ENCODE peak calls at places on chromosomes 16 and 17, in ten cellular contexts. F is IMR-90, L is GM23338, E is astrocyte, Y is neural progenitor cell, V is mammary epithelial cell, M is PC-3, S is Karpas-422, K is fibroblast of lung, N is GM23248. I is an unnamed sample.

GRCh38 chr16:53457670-53458069 is 23.4 kb downstream of the RBL2 start:
- DNase-seq in F (no peak), L (no peak), M (no peak), V (peak; percentile 29), K (no peak), Y (no peak), N (no peak), E (no peak), S (no peak), I (no peak)

GRCh38 chr16:47888142-47888541 is 267.7 kb downstream of the ABCC12 start:
- DNase-seq in K (peak; percentile 74), L (peak; percentile 65), F (peak; percentile 49), E (peak; percentile 67), M (peak; percentile 82), N (peak; percentile 43), S (no peak), V (peak; percentile 40), Y (peak; percentile 23), I (peak; percentile 32)

GRCh38 chr16:89900885-89901284 is 17.8 kb upstream of the MC1R start:
- DNase-seq in L (no peak), K (no peak), N (no peak), S (no peak), Y (no peak), E (no peak), F (no peak), M (no peak), V (no peak), I (no peak)

GRCh38 chr17:82935944-82936767 is 96.3 kb upstream of the ZNF750 start:
- DNase-seq in V (no peak), L (no peak), K (no peak), Y (peak; percentile 63), N (no peak), E (no peak), S (no peak), F (no peak), M (no peak), I (no peak)

GRCh38 chr16:15765880-15766279 is 90.9 kb downstream of the MYH11 start:
- DNase-seq in S (peak; percentile 95), M (peak; percentile 62), L (peak; percentile 80), V (peak; percentile 24), Y (peak; percentile 77), K (no peak), E (no peak), N (peak; percentile 61), F (peak; percentile 39), I (peak; percentile 56)

GRCh38 chr16:24139282-24139681 is 116.9 kb upstream of the CACNG3 start:
- DNase-seq in V (peak; percentile 2), M (peak; percentile 3), Y (no peak), S (no peak), K (no peak), L (peak; percentile 93), E (no peak), N (no peak), F (no peak), I (no peak)

GRCh38 chr16:80670170-80670865 is 129.5 kb downstream of the DYNLRB2 start:
- DNase-seq in F (no peak), Y (no peak), S (no peak), L (no peak), V (no peak), M (no peak), K (no peak), E (no peak), N (no peak), I (no peak)

GRCh38 chr16:19696312-19696711 is 21.7 kb downstream of the KNOP1 start:
- DNase-seq in S (peak; percentile 23), L (no peak), Y (no peak), F (peak; percentile 88), V (peak; percentile 38), E (peak; percentile 89), N (peak; percentile 88), M (peak; percentile 83), K (peak; percentile 90), I (peak; percentile 63)

GRCh38 chr17:48215583-48216139 is 108.1 kb downstream of the SNX11 start:
- DNase-seq in M (peak; percentile 83), F (peak; percentile 28), S (peak; percentile 45), N (peak; percentile 66), E (no peak), L (peak; percentile 82), Y (peak; percentile 61), K (peak; percentile 22), V (peak; percentile 31), I (peak; percentile 71)

GRCh38 chr17:83057793-83058477 is 21.5 kb upstream of the METRNL start:
- DNase-seq in N (no peak), F (no peak), K (no peak), Y (peak; percentile 1), E (no peak), V (no peak), L (no peak), M (no peak), S (no peak), I (no peak)

GRCh38 chr16:87707097-87707496 is 58.7 kb downstream of the KLHDC4 start:
- DNase-seq in Y (peak; percentile 52), N (no peak), V (no peak), E (no peak), M (no peak), S (no peak), K (no peak), L (peak; percentile 63), F (no peak), I (no peak)

GRCh38 chr16:62041401-62041800 is 5.2 kb upstream of the CDH8 start:
- DNase-seq in V (peak; percentile 27), S (peak; percentile 44), N (peak; percentile 56), M (peak; percentile 68), L (peak; percentile 79), E (peak; percentile 20), Y (peak; percentile 84), K (peak; percentile 32), F (no peak), I (peak; percentile 69)

GRCh38 chr16:10911267-10911666 is 31.0 kb downstream of the DEXI start:
- DNase-seq in K (no peak), V (no peak), E (no peak), F (no peak), S (no peak), Y (no peak), L (no peak), N (no peak), M (no peak), I (no peak)

GRCh38 chr16:70679653-70680494 is 6.0 kb downstream of the MTSS2 start:
- DNase-seq in E (no peak), V (no peak), L (peak; percentile 82), S (peak; percentile 62), M (no peak), K (no peak), F (no peak), N (peak; percentile 30), Y (peak; percentile 80), I (no peak)

GRCh38 chr17:45733781-45734180 is 50.3 kb upstream of the CRHR1 start:
- DNase-seq in M (no peak), K (no peak), L (no peak), E (no peak), V (no peak), F (no peak), S (no peak), Y (no peak), N (no peak), I (no peak)
- H4K20me1 ChIP-seq in M (no peaks in the 10 kb centered on the region), K (no peaks in the 10 kb centered on the region), L (no peaks in the 10 kb centered on the region), E (no peaks in the 10 kb centered on the region), V (no peaks in the 10 kb centered on the region), F (no peaks in the 10 kb centered on the region), S (no peaks in the 10 kb centered on the region), Y (no peaks in the 10 kb centered on the region), N (no peaks in the 10 kb centered on the region), I (no peaks in the 10 kb centered on the region)

DNA sequence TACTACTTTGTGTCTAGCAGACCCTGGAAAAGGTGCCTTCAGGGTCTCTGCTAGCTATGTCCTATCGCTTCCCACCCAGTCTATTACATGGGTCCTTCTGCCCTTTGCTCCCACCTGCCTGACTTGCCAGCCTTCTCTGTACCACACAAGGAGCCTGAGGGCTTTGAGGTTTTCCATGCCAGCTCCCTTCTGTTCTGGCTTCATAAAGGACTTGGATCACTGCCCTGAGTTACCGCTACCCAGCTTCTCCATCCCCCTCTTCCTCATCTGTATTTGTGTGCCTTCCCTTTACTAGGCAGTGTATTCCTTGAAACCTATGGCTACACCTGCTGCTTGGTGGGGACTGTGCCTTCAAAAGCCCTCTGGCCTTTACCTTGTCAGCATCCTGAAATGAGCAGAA is 19.6 kb upstream of the LLGL1 start:
- DNase-seq in V (no peak), S (no peak), Y (no peak), F (no peak), N (no peak), L (no peak), E (no peak), K (no peak), M (no peak), I (no peak)
- H4K20me1 ChIP-seq in V (no peaks in the 10 kb centered on the region), S (peaks cover 42% of the 10 kb centered on the region), Y (peaks cover 57% of the 10 kb centered on the region), F (peaks cover 76% of the 10 kb centered on the region), N (no peaks in the 10 kb centered on the region), L (peaks cover 31% of the 10 kb centered on the region), E (peaks cover 75% of the 10 kb centered on the region), K (no peaks in the 10 kb centered on the region), M (peaks cover 14% of the 10 kb centered on the region), I (peaks cover 34% of the 10 kb centered on the region)

DNA sequence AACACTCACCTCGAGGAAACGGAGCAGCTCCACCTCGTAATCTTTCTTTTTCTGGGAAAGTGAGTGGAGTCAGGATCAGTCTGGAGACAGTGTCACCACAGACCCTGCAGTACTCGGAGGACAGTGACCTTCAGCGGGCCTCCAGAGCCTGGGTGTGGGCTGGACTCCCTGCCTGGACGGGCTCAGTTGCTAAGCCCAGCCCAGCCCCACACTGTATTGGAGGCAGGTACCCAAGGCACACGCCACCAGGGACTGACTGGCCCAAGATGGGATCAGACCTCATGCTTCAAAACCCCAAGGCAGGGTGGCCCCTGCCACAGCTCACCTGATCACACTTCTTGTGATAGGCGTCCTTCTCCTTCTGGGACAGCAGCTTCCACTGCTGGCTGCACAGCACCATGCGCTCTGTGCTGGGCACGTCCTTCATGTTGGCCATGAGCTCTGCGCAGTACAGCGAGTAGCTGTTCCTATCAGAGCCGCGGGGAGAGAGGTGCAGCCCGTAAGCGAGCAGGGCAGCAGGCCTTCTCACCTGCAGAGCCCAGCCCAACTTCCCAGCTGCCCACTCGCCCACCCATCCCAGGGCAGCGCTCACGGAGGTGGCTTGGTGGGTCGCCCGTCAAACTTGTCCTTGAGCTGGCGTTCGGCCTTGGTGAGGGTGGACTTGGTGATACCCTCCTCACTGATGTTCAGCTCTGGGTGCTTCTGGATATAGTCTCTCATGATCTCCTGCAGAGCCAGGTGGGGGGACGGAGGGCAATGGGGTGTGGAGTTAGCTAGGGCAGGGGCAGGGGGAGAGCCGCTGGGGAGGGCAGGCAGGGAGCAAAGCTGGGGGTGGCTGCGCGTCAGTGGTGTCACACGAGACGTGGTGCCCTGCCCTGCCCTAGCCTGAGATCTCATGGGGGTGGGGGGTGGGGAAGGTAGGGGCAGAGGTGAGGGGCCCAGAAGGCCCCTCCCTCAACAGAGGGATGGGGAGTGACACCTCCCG is 7.9 kb downstream of the UBTF start:
- DNase-seq in M (no peak), Y (no peak), L (no peak), S (no peak), V (no peak), E (no peak), F (no peak), K (no peak), N (no peak), I (no peak)
- H4K20me1 ChIP-seq in M (no peaks in the 10 kb centered on the region), Y (peaks cover 35% of the 10 kb centered on the region), L (peaks cover 15% of the 10 kb centered on the region), S (no peaks in the 10 kb centered on the region), V (peaks cover 4% of the 10 kb centered on the region), E (peaks cover 69% of the 10 kb centered on the region), F (peaks cover 31% of the 10 kb centered on the region), K (no peaks in the 10 kb centered on the region), N (no peaks in the 10 kb centered on the region), I (peaks cover 3% of the 10 kb centered on the region)

GRCh38 chr17:77371117-77371887 is 230.5 kb downstream of the SEC14L1 start:
- DNase-seq in N (peak; percentile 71), K (peak; percentile 81), S (no peak), L (no peak), Y (no peak), E (peak; percentile 77), V (no peak), F (peak; percentile 50), M (no peak), I (no peak)
- H4K20me1 ChIP-seq in N (no peaks in the 10 kb centered on the region), K (no peaks in the 10 kb centered on the region), S (peaks cover 4% of the 10 kb centered on the region), L (peaks cover 25% of the 10 kb centered on the region), Y (peaks cover 34% of the 10 kb centered on the region), E (peaks cover 48% of the 10 kb centered on the region), V (peaks cover 32% of the 10 kb centered on the region), F (peaks cover 35% of the 10 kb centered on the region), M (peaks cover 52% of the 10 kb centered on the region), I (peaks cover 25% of the 10 kb centered on the region)

I was measured in hepatocyte.